ENCODE peak calls at places on chromosomes 16 and 17, in four cellular contexts. T, W, F and E are unnamed samples.

GRCh38 chr17:61457226-61457983 is 5.2 kb downstream of the TBX4 start:
- DNase-seq in F (no peak), W (no peak), T (no peak), E (peak; percentile 82)

GRCh38 chr16:66898207-66898606 is 17.9 kb downstream of the PDP2 start:
- DNase-seq in W (no peak), F (no peak), T (peak; percentile 80), E (no peak)

GRCh38 chr17:4998027-4998665 is 396 bp downstream of the KIF1C start:
- DNase-seq in W (no peak), T (peak; percentile 69), F (peak; percentile 43), E (peak; percentile 92)

GRCh38 chr17:42252528-42253172 is 23.5 kb downstream of the STAT5B start:
- DNase-seq in T (no peak), W (no peak), F (no peak), E (no peak)

GRCh38 chr17:68533887-68534700 is 21.9 kb downstream of the PRKAR1A start:
- DNase-seq in W (no peak), F (no peak), T (no peak), E (no peak)

GRCh38 chr17:45147581-45148182 is 593 bp upstream of the HEXIM1 start:
- DNase-seq in W (peak; percentile 57), F (peak; percentile 69), T (peak; percentile 88), E (peak; percentile 79)

GRCh38 chr16:49563666-49564065 is 190.1 kb downstream of the C16orf78 start:
- DNase-seq in F (no peak), W (no peak), T (no peak), E (no peak)

GRCh38 chr17:31582151-31582907 is 190.9 kb downstream of the RAB11FIP4 start:
- DNase-seq in W (no peak), T (peak; percentile 63), F (peak; percentile 13), E (no peak)

GRCh38 chr17:17220529-17220928 is 14.4 kb upstream of the PLD6 start:
- DNase-seq in T (no peak), W (no peak), F (no peak), E (no peak)

GRCh38 chr16:87724490-87725291 is 41.1 kb downstream of the KLHDC4 start:
- DNase-seq in W (no peak), F (no peak), T (no peak), E (no peak)

GRCh38 chr16:17389392-17389791 is 81.4 kb downstream of the XYLT1 start:
- DNase-seq in W (no peak), F (no peak), T (no peak), E (no peak)

GRCh38 chr17:76710863-76711611 is at the start of gene MXRA7:
- DNase-seq in T (peak; percentile 77), W (peak; percentile 8), F (peak; percentile 33), E (no peak)

GRCh38 chr17:80558046-80558445 is 13.4 kb downstream of the RPTOR start:
- DNase-seq in F (no peak), W (no peak), T (no peak), E (no peak)

GRCh38 chr16:66427036-66427446 is at the start of gene BEAN1:
- DNase-seq in T (no peak), F (no peak), W (no peak), E (peak; percentile 75)

GRCh38 chr17:61405047-61405685 is 5.5 kb downstream of the TBX2 start:
- DNase-seq in W (no peak), T (no peak), F (no peak), E (no peak)

GRCh38 chr17:14303343-14304221 is 2.7 kb downstream of the HS3ST3B1 start:
- DNase-seq in T (no peak), F (no peak), W (no peak), E (no peak)

GRCh38 chr17:35130392-35130791 is 9.0 kb downstream of the FNDC8 start:
- DNase-seq in W (no peak), F (no peak), T (no peak), E (no peak)

GRCh38 chr17:32876414-32877163 is at the start of gene MYO1D:
- DNase-seq in T (peak; percentile 64), F (peak; percentile 31), W (peak; percentile 32), E (peak; percentile 90)

GRCh38 chr16:2196162-2196980 is at the start of gene CASKIN1:
- DNase-seq in T (no peak), F (no peak), W (no peak), E (no peak)

GRCh38 chr16:53829186-53829747 is 125.3 kb downstream of the FTO start:
- DNase-seq in T (no peak), F (no peak), W (no peak), E (no peak)

GRCh38 chr17:35187481-35187880 is 6.7 kb downstream of the SLC35G3 start:
- DNase-seq in T (no peak), F (no peak), W (no peak), E (no peak)

GRCh38 chr16:86602521-86602920 is 24.2 kb downstream of the FOXL1 start:
- DNase-seq in F (no peak), W (no peak), T (no peak), E (no peak)

GRCh38 chr17:18247613-18248001 is 10.9 kb downstream of the FLII start:
- DNase-seq in T (peak; percentile 82), F (peak; percentile 51), W (no peak), E (no peak)

GRCh38 chr17:45782889-45783592 is 1.1 kb upstream of the CRHR1 start:
- DNase-seq in W (no peak), F (no peak), T (no peak), E (no peak)

GRCh38 chr17:43840814-43841213 is 6.2 kb upstream of the CD300LG start:
- DNase-seq in F (no peak), W (no peak), T (no peak), E (no peak)

GRCh38 chr17:40647549-40648325 is at the start of gene SMARCE1:
- DNase-seq in T (peak; percentile 71), W (peak; percentile 60), F (peak; percentile 74), E (peak; percentile 35)

GRCh38 chr16:11794991-11795886 is 1.8 kb downstream of the ZC3H7A start:
- DNase-seq in F (no peak), W (no peak), T (peak; percentile 34), E (peak; percentile 78)